ENCODE peak calls at places on chromosomes 2 and 18, in five cellular contexts. T is transverse colon, C is K562, U is lower lobe of right lung, K is nephron progenitor cell. Z is an unnamed sample.
A peak's percentile ranks its signal among the peaks of the same experiment; 100 is the strongest.

GRCh38 chr18:75109001-75109400 is 99.9 kb downstream of the PTGR3 start:
- DNase-seq in K (no peak), U (no peak), C (no peak), T (no peak), Z (no peak)

GRCh38 chr2:7555260-7555659 is 638.0 kb downstream of the RNF144A start:
- DNase-seq in U (no peak), K (no peak), T (no peak), C (no peak), Z (no peak)

GRCh38 chr2:55204536-55204935 is 27.6 kb downstream of the CLHC1 start:
- DNase-seq in C (no peak), T (no peak), U (no peak), K (no peak), Z (no peak)

GRCh38 chr18:75076286-75076685 is 132.7 kb downstream of the PTGR3 start:
- DNase-seq in U (no peak), T (no peak), K (no peak), C (no peak), Z (no peak)

GRCh38 chr18:22172594-22173049 is 3.2 kb downstream of the GATA6 start:
- DNase-seq in T (no peak), U (peak; percentile 51), K (no peak), C (no peak), Z (no peak)

GRCh38 chr2:20254731-20255130 is 29.8 kb upstream of the SDC1 start:
- DNase-seq in T (no peak), C (no peak), K (no peak), U (no peak), Z (no peak)

GRCh38 chr2:172858473-172858745 is 122.8 kb downstream of the RAPGEF4 start:
- DNase-seq in T (no peak), C (no peak), K (no peak), U (no peak), Z (no peak)

GRCh38 chr2:88159955-88160415 is 10.2 kb upstream of the THNSL2 start:
- DNase-seq in T (peak; percentile 75), U (no peak), K (peak; percentile 51), C (peak; percentile 60), Z (peak; percentile 58)

GRCh38 chr2:127597046-127597983 is 48.6 kb upstream of the GPR17 start:
- DNase-seq in C (no peak), K (no peak), U (no peak), T (peak; percentile 5), Z (no peak)

GRCh38 chr2:227503433-227504406 is 31.8 kb downstream of the AGFG1 start:
- DNase-seq in U (no peak), T (peak; percentile 60), K (no peak), C (peak; percentile 69), Z (no peak)

GRCh38 chr2:43323810-43324588 is 97.6 kb upstream of the ZFP36L2 start:
- DNase-seq in K (no peak), U (no peak), T (peak; percentile 20), C (no peak), Z (no peak)

GRCh38 chr2:16739778-16740581 is 74.3 kb upstream of the CYRIA start:
- DNase-seq in U (no peak), C (no peak), T (no peak), K (no peak), Z (no peak)

GRCh38 chr2:54176577-54176976 is 61.2 kb downstream of the ACYP2 start:
- DNase-seq in K (peak; percentile 36), C (peak; percentile 14), U (no peak), T (peak; percentile 9), Z (peak; percentile 54)

GRCh38 chr2:12202702-12203101 is 456.3 kb downstream of the LPIN1 start:
- DNase-seq in K (no peak), U (no peak), C (no peak), T (no peak), Z (no peak)

GRCh38 chr2:197890160-197890559 is 85.8 kb downstream of the PLCL1 start:
- DNase-seq in U (no peak), T (no peak), C (no peak), K (no peak), Z (no peak)

GRCh38 chr18:49690307-49690706 is 123.0 kb downstream of the ACAA2 start:
- DNase-seq in T (no peak), K (no peak), U (no peak), C (no peak), Z (no peak)

GRCh38 chr2:226791056-226791486 is 8.5 kb downstream of the IRS1 start:
- DNase-seq in U (peak; percentile 64), K (no peak), C (no peak), T (peak; percentile 59), Z (peak; percentile 80)

GRCh38 chr18:8724452-8724851 is 19.1 kb downstream of the MTCL1 start:
- DNase-seq in C (no peak), T (no peak), U (no peak), K (no peak), Z (peak; percentile 67)

GRCh38 chr2:71860381-71860926 is 287.2 kb downstream of the CYP26B1 start:
- DNase-seq in T (no peak), U (no peak), K (no peak), C (no peak), Z (no peak)

GRCh38 chr2:229714080-229714735 is at the start of gene DNER:
- DNase-seq in T (peak; percentile 20), U (peak; percentile 48), K (peak; percentile 78), C (peak; percentile 74), Z (peak; percentile 70)

GRCh38 chr2:129611456-129611855 is 368.0 kb upstream of the RAB6C start:
- DNase-seq in T (no peak), C (no peak), U (no peak), K (no peak), Z (no peak)

GRCh38 chr2:26325851-26326250 is 20.1 kb upstream of the SELENOI start:
- DNase-seq in T (no peak), C (no peak), U (no peak), K (no peak), Z (no peak)

GRCh38 chr18:74976331-74976909 is 232.5 kb downstream of the PTGR3 start:
- DNase-seq in C (no peak), U (no peak), T (no peak), K (no peak), Z (no peak)

GRCh38 chr2:213162515-213163118 is 11.2 kb upstream of the IKZF2 start:
- DNase-seq in K (no peak), T (no peak), C (no peak), U (no peak), Z (no peak)

GRCh38 chr18:26457611-26458350 is 90.6 kb downstream of the KCTD1 start:
- DNase-seq in K (peak; percentile 42), T (no peak), C (peak; percentile 44), U (no peak), Z (peak; percentile 91)

GRCh38 chr2:240400319-240401161 is 34.9 kb upstream of the GPC1 start:
- DNase-seq in K (no peak), U (peak; percentile 44), C (no peak), T (no peak), Z (peak; percentile 24)

GRCh38 chr2:123913266-123913810 is 111.7 kb upstream of the CNTNAP5 start:
- DNase-seq in C (no peak), K (no peak), T (no peak), U (no peak), Z (no peak)

GRCh38 chr2:234770715-234771141 is 181.1 kb upstream of the SH3BP4 start:
- DNase-seq in C (no peak), K (no peak), T (no peak), U (no peak), Z (no peak)

GRCh38 chr2:64399521-64399920 is 54.4 kb upstream of the LGALSL start:
- DNase-seq in U (no peak), C (no peak), T (no peak), K (no peak), Z (no peak)

GRCh38 chr2:41711736-41712135 is 336.1 kb upstream of the PKDCC start:
- DNase-seq in K (no peak), C (no peak), T (no peak), U (no peak), Z (no peak)

GRCh38 chr2:181683518-181684453 is 3.5 kb upstream of the NEUROD1 start:
- DNase-seq in U (no peak), T (no peak), C (peak; percentile 20), K (peak; percentile 74), Z (peak; percentile 71)

GRCh38 chr18:50620319-50620718 is 60.4 kb downstream of the MAPK4 start:
- DNase-seq in K (no peak), C (no peak), T (no peak), U (no peak), Z (no peak)

GRCh38 chr2:46327627-46328026 is 30.4 kb downstream of the EPAS1 start:
- DNase-seq in U (no peak), T (no peak), K (no peak), C (peak; percentile 36), Z (no peak)
- TF ChIP-seq CTCF in U (peak; percentile 19), T (no peak), K (no peak), C (peak; percentile 50), Z (peak; percentile 63)

GRCh38 chr2:109208951-109209335 is 79.9 kb downstream of the SH3RF3 start:
- DNase-seq in K (no peak), U (no peak), T (no peak), C (no peak), Z (no peak)

GRCh38 chr2:109209412-109209811 is 80.4 kb downstream of the SH3RF3 start:
- DNase-seq in U (no peak), T (no peak), K (no peak), C (no peak), Z (no peak)

GRCh38 chr2:109207201-109207600 is 78.2 kb downstream of the SH3RF3 start:
- DNase-seq in K (no peak), C (no peak), T (no peak), U (no peak), Z (no peak)

GRCh38 chr2:109209941-109210340 is 80.9 kb downstream of the SH3RF3 start:
- DNase-seq in C (no peak), T (no peak), U (no peak), K (no peak), Z (no peak)

DNA sequence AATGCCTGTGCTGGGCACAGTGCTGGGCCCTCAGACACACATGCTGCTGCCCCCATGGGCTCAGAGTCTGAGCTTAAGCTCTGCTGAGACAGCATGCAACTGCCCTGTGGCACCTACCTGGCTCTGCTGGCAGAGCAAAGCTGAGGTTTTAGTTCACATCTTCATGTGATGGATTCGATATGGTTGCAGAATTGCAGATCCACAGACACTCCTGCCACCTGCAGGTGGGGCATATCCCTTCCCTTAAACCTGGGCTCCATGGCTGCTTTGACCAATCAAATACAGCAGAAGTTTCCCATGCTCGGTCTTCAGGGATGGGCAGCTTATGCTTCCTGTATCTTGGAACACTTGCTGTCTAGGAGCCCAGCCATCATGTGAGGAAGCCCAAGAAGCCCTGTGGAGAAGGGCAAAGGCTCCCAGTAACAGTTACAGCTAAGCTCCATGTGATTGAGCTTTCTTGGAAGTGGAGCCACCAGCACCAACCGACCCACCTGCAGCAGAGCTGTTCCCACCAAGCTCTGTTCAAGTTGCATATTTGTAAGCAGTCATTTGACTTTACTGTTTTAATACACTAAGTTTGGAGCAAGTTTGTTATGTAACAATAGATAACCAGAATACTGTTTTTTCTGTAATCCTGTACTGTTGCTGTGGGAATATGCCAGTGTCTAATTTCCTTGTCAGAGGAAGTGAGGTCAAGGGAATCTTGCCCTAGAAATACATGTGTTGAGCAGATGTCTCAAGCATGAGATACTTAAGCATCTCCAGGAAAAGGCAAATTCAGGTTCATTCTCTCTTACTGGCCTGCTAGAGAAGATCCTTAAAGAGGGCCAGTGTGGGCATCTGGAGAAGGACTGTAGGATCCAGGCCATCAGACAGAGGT is 79.3 kb downstream of the SH3RF3 start:
- DNase-seq in K (no peak), C (no peak), U (no peak), T (no peak), Z (no peak)
- TF ChIP-seq CTCF in K (no peak), C (peak; percentile 24), U (no peak), T (no peak), Z (peak; percentile 60)

GRCh38 chr2:6526093-6526824 is 339.4 kb downstream of the CMPK2 start:
- DNase-seq in U (no peak), T (peak; percentile 11), C (no peak), K (peak; percentile 28), Z (peak; percentile 39)
- TF ChIP-seq CTCF in U (no peak), T (peak; percentile 47), C (no peak), K (peak; percentile 67), Z (peak; percentile 88)

GRCh38 chr18:35588995-35589394 is 7.5 kb downstream of the GALNT1 start:
- DNase-seq in C (peak; percentile 30), U (no peak), K (no peak), T (no peak), Z (peak; percentile 65)
- TF ChIP-seq CTCF in C (no peak), U (no peak), K (no peak), T (no peak), Z (peak; percentile 70)